ENCODE peak calls at places on chromosomes 1 and 21, in six cellular contexts. I is lung, B is heart right ventricle, Z is uterus, Q is cardiac muscle cell, U is A673. S is an unnamed sample.

GRCh38 chr21:26280715-26281310 is 110.2 kb upstream of the APP start:
- DNase-seq in U (peak), Z (no peak), B (no peak), I (no peak), Q (peak), S (no peak)

GRCh38 chr1:22528451-22528850 is 34.8 kb upstream of the EPHA8 start:
- DNase-seq in Q (no peak), B (no peak), U (no peak), I (no peak), Z (no peak), S (no peak)

GRCh38 chr1:117630423-117630998 is 24.7 kb downstream of the TENT5C start:
- DNase-seq in B (peak), U (no peak), I (peak), Z (no peak), Q (peak), S (no peak)

GRCh38 chr1:47951026-47951425 is 46.2 kb downstream of the TRABD2B start:
- DNase-seq in Z (no peak), I (no peak), Q (no peak), U (no peak), B (no peak), S (no peak)

GRCh38 chr1:223341111-223341510 is 22.9 kb downstream of the SUSD4 start:
- DNase-seq in U (no peak), Z (no peak), B (peak), I (no peak), Q (peak), S (no peak)

GRCh38 chr1:61053712-61054608 is 28.4 kb upstream of the NFIA start:
- DNase-seq in I (no peak), Q (peak), B (peak), Z (peak), U (no peak), S (no peak)

GRCh38 chr1:198604973-198605372 is 33.9 kb upstream of the PTPRC start:
- DNase-seq in U (no peak), I (no peak), Z (no peak), Q (no peak), B (no peak), S (no peak)

GRCh38 chr1:110118636-110119396 is 6.6 kb downstream of the UBL4B start:
- DNase-seq in Q (no peak), U (no peak), Z (no peak), I (no peak), B (no peak), S (no peak)

GRCh38 chr1:98104285-98104684 is 183.5 kb upstream of the DPYD start:
- DNase-seq in B (no peak), I (no peak), U (peak), Q (no peak), Z (no peak), S (no peak)

GRCh38 chr1:110616587-110616986 is 10.4 kb upstream of the KCNA2 start:
- DNase-seq in Z (no peak), U (peak), B (no peak), Q (no peak), I (no peak), S (no peak)

GRCh38 chr1:41325801-41326200 is 35.4 kb upstream of the FOXO6 start:
- DNase-seq in B (no peak), Q (no peak), I (no peak), U (no peak), Z (no peak), S (no peak)

GRCh38 chr1:201713093-201713810 is 115.7 kb upstream of the IPO9 start:
- DNase-seq in B (peak), I (peak), Z (peak), U (peak), Q (peak), S (peak)

GRCh38 chr1:196546272-196547245 is 61.7 kb downstream of the KCNT2 start:
- DNase-seq in Z (no peak), Q (no peak), B (no peak), I (no peak), U (no peak), S (no peak)

GRCh38 chr1:201466492-201466891 is 2.5 kb downstream of the PHLDA3 start:
- DNase-seq in Z (no peak), B (no peak), Q (no peak), I (no peak), U (no peak), S (no peak)

GRCh38 chr1:23273450-23274133 is 56.3 kb upstream of the HTR1D start:
- DNase-seq in I (no peak), Z (no peak), U (peak), B (no peak), Q (no peak), S (no peak)

DNA sequence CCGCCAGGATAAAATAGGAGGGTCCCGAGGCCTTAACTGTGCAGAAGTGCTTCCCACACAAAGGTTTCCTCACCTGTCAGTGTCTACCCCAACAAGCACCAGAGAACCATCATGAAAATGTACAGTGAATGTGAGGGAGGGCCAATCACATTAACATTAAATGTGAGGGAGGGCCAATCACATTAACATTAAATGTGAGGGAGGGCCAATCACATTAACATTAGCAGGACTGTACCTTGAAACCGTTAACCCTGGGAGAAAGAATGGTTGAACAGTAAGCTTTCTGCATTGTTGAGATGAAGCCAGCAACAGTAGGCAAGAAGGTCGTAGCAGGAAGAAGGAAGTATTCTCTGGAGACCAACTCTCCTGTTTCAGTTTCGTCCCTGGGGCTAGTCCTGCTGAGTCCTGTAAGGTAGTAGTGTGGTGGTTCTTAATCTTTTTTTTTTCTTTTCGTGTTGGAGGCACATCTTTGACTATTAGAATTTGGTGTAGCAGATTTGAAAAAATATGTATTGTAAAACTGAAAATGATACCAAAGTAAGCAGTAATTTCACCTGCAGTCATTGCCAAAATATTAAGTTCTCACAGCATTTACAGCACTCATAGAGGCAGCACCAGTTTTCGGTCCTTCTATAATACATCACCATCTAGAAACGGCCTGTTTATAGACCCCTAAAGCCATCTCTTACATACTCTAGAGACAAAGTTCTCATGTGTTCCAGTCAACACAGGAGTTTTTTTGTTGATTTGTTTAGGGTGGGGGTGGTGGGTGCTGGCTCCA is 98.6 kb upstream of the PPP2R5A start:
- DNase-seq in Z (no peak), U (no peak), B (no peak), Q (no peak), I (no peak), S (no peak)
- H3K4me3 ChIP-seq in Z (no peak), U (no peak), B (no peak), Q (no peak), I (no peak), S (no peak)

GRCh38 chr1:12541274-12542137 is 76.5 kb downstream of the DHRS3 start:
- DNase-seq in Q (peak), Z (peak), U (no peak), B (peak), I (no peak), S (no peak)

GRCh38 chr1:12539320-12539704 is 78.7 kb downstream of the DHRS3 start:
- DNase-seq in I (no peak), B (no peak), Q (no peak), U (no peak), Z (peak), S (no peak)

GRCh38 chr1:12537906-12538461 is 80.0 kb downstream of the DHRS3 start:
- DNase-seq in B (no peak), Q (no peak), U (no peak), I (no peak), Z (peak), S (no peak)

GRCh38 chr1:12540580-12541273 is 77.3 kb downstream of the DHRS3 start:
- DNase-seq in Q (no peak), U (no peak), Z (no peak), B (no peak), I (peak), S (no peak)

GRCh38 chr1:12539705-12540579 is 78.1 kb downstream of the DHRS3 start:
- DNase-seq in B (peak), Q (peak), Z (peak), U (no peak), I (peak), S (peak)
- TF ChIP-seq CTCF in B (no peak), Q (peak), Z (no peak), U (no peak), I (no peak), S (peak)

GRCh38 chr1:21296509-21297354 is 6.5 kb upstream of the ECE1 start:
- DNase-seq in B (no peak), Q (no peak), I (no peak), Z (no peak), U (no peak), S (no peak)

GRCh38 chr1:21294266-21295058 is 4.2 kb upstream of the ECE1 start:
- DNase-seq in Q (peak), U (no peak), Z (no peak), B (no peak), I (peak), S (no peak)

GRCh38 chr1:21293537-21294265 is 3.4 kb upstream of the ECE1 start:
- DNase-seq in B (no peak), Q (no peak), Z (no peak), I (no peak), U (no peak), S (no peak)

GRCh38 chr1:21295545-21295944 is 5.3 kb upstream of the ECE1 start:
- DNase-seq in Q (no peak), I (no peak), Z (no peak), B (no peak), U (no peak), S (no peak)

GRCh38 chr1:21295059-21295401 is 4.8 kb upstream of the ECE1 start:
- DNase-seq in Q (no peak), Z (no peak), B (no peak), U (no peak), I (no peak), S (no peak)
- H3K4me3 ChIP-seq in Q (no peak), Z (no peak), B (no peak), U (no peak), I (no peak), S (no peak)

GRCh38 chr1:192615055-192615454 is 20.9 kb upstream of the RGS13 start:
- DNase-seq in Z (no peak), B (no peak), Q (no peak), U (no peak), I (no peak), S (no peak)

GRCh38 chr1:192607836-192608235 is 28.1 kb upstream of the RGS13 start:
- DNase-seq in B (no peak), I (no peak), U (no peak), Z (no peak), Q (no peak), S (no peak)

GRCh38 chr1:192609110-192610079 is 26.6 kb upstream of the RGS13 start:
- DNase-seq in I (peak), U (no peak), Q (no peak), B (peak), Z (peak), S (peak)

GRCh38 chr1:192608671-192609070 is 27.3 kb upstream of the RGS13 start:
- DNase-seq in B (no peak), Z (no peak), Q (no peak), U (no peak), I (no peak), S (no peak)

DNA sequence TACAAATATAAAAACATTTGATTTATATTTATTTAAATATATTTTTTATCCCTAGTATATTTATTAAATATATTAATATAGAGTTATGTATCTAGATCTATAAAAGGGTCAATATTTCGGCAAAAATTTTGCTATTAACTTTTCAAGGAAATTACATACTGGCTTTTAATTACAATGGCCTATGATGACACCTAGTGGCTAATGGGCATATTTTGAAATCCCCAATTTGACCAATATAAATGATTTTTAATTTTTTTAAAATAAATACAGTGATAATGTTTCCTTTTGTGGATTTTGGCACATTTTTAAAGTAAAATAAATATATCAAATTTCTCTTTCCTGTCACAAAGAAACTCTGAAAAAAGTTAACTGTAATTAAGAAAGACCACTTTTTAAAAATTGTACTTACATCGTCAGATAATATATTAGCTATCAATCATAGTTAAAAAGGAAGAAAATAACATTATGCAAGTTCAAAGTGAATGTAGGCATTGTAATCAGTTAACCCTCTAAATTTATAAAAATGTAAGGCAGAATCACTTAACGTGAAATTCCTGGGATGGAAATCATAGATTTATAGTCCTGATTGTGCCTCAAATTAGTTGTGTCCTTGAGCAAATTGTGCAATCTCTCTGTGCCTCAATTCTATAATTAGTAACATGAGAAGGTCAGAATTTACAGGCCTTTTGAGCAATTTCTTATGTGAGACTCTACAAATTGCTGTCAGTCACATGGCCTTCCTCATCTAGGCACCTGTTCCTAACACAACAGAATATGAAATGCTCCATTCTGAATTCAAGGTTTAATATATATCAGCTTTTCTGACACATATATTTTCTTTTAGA is 25.6 kb upstream of the RGS13 start:
- DNase-seq in B (no peak), Q (no peak), Z (no peak), I (no peak), U (peak), S (no peak)
- TF ChIP-seq CTCF in B (peak), Q (peak), Z (peak), I (peak), U (peak), S (peak)

DNA sequence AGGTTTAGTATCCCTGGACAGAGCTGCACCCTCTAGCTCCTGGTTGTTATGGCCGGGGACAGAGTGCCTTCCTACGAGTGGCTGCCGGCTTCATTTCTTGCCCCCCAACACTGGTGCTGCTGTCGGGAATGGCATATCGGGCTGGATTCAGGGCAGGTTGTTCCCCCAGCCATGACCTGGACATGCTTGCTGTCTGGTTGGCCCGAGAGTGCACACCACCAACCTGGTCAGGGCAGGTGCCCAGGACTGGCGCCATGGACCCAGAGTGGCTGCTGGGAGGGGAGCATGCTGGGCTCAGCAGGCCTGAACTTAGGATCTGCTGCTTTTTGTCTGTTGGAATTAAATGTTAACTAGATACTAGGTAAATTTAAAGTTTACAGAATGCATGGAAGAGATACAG is 21.8 kb downstream of the H6PD start:
- DNase-seq in Q (no peak), I (no peak), U (no peak), Z (no peak), B (no peak), S (no peak)
- H3K4me3 ChIP-seq in Q (no peak), I (no peak), U (no peak), Z (no peak), B (no peak), S (no peak)

GRCh38 chr1:37338658-37339057 is 135.7 kb upstream of the ZC3H12A start:
- DNase-seq in Q (no peak), I (no peak), B (no peak), Z (no peak), U (no peak), S (no peak)

GRCh38 chr1:37347104-37347503 is 127.3 kb upstream of the ZC3H12A start:
- DNase-seq in I (no peak), Z (no peak), Q (no peak), B (no peak), U (no peak), S (no peak)

GRCh38 chr1:37342736-37343135 is 131.6 kb upstream of the ZC3H12A start:
- DNase-seq in B (no peak), I (no peak), Z (no peak), Q (no peak), U (no peak), S (no peak)
- TF ChIP-seq CTCF in B (no peak), I (no peak), Z (no peak), Q (no peak), U (no peak), S (no peak)

DNA sequence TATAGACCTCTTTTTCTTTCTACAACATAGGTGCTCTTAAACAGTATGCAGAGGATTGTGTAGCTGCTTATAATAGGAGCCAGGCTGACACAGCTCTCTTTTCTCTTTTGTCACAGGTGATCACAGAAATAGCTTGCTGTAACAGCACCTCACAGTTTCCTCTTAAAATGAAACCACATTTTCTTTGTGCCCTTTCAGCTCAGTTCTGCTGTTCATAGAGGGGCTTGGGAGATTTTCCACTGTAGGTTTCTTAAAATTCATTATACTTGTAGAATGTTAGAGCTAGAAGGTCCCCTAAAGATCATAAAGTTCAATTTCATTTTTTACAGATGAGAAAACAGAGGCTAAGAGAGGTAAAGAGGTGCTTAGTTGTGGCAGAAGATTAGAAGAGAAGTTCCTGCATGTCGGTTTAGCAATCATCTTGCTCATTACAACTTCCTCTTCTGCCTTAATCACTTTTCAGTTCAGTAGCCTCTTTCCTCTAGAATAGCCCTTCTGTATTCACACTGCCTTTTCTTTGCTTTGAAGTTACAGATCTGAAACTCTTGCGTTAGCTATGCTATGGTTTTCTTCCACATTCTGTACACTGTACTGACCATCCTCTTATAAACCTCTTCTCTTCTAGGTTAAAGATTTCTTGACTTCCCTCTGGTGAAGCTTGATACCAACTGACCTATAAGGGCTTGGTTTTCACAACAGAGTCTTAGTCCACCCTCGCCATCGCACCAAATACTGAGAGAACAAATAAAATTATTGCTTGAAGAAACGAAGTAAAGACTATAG is 35.1 kb downstream of the C21orf91 start:
- DNase-seq in Q (no peak), Z (no peak), B (no peak), I (no peak), U (no peak), S (no peak)
- H3K4me3 ChIP-seq in Q (no peak), Z (no peak), B (no peak), I (no peak), U (no peak), S (no peak)

DNA sequence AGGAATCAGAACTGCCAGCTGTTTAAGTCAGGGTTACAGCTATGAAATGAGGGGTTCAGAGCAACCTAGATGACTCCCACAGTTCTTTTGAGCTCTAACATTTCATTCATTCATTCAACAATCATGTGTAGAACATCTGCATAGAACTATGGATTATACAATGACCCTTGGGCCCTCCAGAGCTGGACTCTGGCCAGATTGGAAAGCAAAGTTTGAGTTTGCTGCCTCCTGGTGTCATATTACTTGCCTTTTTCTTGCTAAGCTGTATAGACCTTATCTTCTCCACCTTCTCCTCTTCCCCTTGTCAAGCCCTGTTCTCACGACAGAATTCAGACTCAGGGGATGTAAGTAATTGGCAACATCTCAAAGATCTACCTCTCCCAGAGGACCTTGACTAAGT is 4.0 kb downstream of the CASQ2 start:
- DNase-seq in Z (no peak), B (no peak), U (peak), Q (peak), I (no peak), S (no peak)
- TF ChIP-seq CTCF in Z (no peak), B (peak), U (peak), Q (peak), I (peak), S (no peak)

S was measured in thoracic aorta.